ENCODE peak calls at places on chromosomes 6 and 20, in eight cellular contexts. E is tibial artery; A is pancreas; W is left ventricle myocardium inferior; R is CD8-positive, alpha-beta memory T cell; K is effector memory CD4-positive, alpha-beta T cell; O is prostate gland; N is body of pancreas. T is an unnamed sample. For H3K9me3, the result is how much of the 10 kb centered on the place peaks cover.

GRCh38 chr6:42190784-42191183 is 4.0 kb downstream of the GUCA1B start:
- DNase-seq in E (no peak), A (peak), W (no peak), R (no peak), K (no peak), O (no peak), N (peak), T (no peak)

GRCh38 chr20:8326196-8326595 is 194.1 kb downstream of the PLCB1 start:
- DNase-seq in E (no peak), A (no peak), W (no peak), R (no peak), K (no peak), O (no peak), N (no peak), T (no peak)

GRCh38 chr6:85677243-85677956 is 34.7 kb upstream of the SYNCRIP start:
- DNase-seq in E (no peak), A (no peak), W (no peak), R (no peak), K (no peak), O (no peak), N (no peak), T (no peak)

GRCh38 chr6:33117826-33118277 is 42.1 kb downstream of the HLA-DPB1 start:
- DNase-seq in E (no peak), A (no peak), W (no peak), R (no peak), K (no peak), O (no peak), N (no peak), T (no peak)

GRCh38 chr20:23043376-23043775 is 6.1 kb downstream of the THBD start:
- DNase-seq in E (no peak), A (no peak), W (no peak), R (no peak), K (no peak), O (no peak), N (no peak), T (no peak)

GRCh38 chr20:45229264-45230056 is 8.3 kb downstream of the SEMG2 start:
- DNase-seq in E (no peak), A (peak), W (no peak), R (no peak), K (peak), O (no peak), N (peak), T (no peak)

GRCh38 chr6:168713013-168713412 is 272.0 kb downstream of the SMOC2 start:
- DNase-seq in E (no peak), A (no peak), W (no peak), R (no peak), K (no peak), O (no peak), N (no peak), T (no peak)

GRCh38 chr20:17749979-17750721 is 50.4 kb downstream of the BANF2 start:
- DNase-seq in E (peak), A (no peak), W (peak), R (no peak), K (no peak), O (no peak), N (peak), T (no peak)

GRCh38 chr6:129740013-129740412 is 30.0 kb upstream of the ARHGAP18 start:
- DNase-seq in E (no peak), A (no peak), W (no peak), R (no peak), K (no peak), O (no peak), N (no peak), T (no peak)

GRCh38 chr20:48234951-48235350 is 449.7 kb upstream of the SULF2 start:
- DNase-seq in E (no peak), A (no peak), W (no peak), R (no peak), K (no peak), O (no peak), N (no peak), T (no peak)
- H3K9me3 ChIP-seq in E (under half), A (under half), W (under half), R (under half), K (under half), O (under half), N (under half), T (under half)

GRCh38 chr20:55978550-55978949 is 26.8 kb downstream of the CBLN4 start:
- DNase-seq in E (no peak), A (no peak), W (no peak), R (no peak), K (no peak), O (no peak), N (no peak), T (no peak)

GRCh38 chr20:55977723-55978481 is 27.4 kb downstream of the CBLN4 start:
- DNase-seq in E (no peak), A (no peak), W (no peak), R (no peak), K (no peak), O (no peak), N (no peak), T (no peak)

DNA sequence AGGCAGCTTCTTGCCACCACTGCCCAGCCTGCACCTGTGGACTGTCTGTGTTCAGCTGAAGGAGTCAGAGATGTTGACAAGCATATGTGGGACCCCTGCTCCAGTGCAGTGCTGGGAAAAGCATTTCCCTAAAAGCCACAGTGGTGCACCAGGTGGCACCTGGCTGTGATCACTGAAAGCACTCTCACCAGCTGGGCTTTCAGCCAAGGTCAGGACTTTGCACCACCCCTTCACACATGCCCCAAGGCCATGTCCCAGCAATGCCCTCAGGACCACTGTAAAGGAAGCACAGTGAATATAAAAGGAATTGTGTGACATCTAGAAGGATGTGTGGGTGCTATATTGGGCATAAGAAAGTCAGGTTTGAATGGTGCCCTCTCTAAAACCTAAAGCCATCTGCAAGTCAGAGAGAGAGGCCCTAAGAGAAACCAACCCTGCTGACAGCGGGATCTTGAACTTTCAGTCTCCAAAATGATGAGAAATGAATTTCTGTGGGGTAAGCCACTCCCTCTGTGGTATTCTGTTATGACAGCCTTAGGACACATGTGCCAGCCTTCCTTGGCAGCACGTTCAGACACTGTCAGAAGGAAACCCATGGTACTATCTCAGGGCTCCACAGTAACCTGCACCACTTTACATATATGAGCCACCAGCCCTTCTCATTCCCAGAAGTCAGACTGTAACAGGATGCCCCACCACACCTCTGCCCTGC is 30.7 kb downstream of the CBLN4 start:
- DNase-seq in E (no peak), A (peak), W (no peak), R (no peak), K (no peak), O (no peak), N (peak), T (no peak)
- H3K9me3 ChIP-seq in E (under half), A (under half), W (under half), R (under half), K (under half), O (under half), N (under half), T (under half)

GRCh38 chr20:59587570-59587969 is 16.8 kb upstream of the PHACTR3 start:
- DNase-seq in E (no peak), A (no peak), W (no peak), R (no peak), K (no peak), O (no peak), N (no peak), T (no peak)
- H3K9me3 ChIP-seq in E (under half), A (under half), W (under half), R (under half), K (under half), O (under half), N (under half), T (under half)

DNA sequence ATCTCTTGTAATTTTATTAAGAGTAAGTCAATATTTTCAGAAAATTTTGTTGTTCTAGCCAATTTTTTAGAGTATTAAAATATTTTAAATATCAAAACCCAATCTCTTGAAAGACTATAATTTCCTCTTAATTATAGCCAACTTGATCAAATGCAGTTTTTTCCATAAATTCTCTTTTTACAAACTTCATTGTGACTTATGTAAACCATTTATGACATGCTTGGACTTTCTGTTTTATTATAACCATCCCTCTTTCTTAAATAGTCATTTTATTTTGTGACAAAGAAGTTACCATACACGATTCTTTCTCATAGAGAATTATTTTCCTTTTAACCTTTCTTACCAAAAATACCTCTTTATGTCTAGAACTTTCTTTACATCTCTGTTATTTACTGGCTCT is 1075.5 kb downstream of the KHDRBS2 start:
- DNase-seq in E (no peak), A (no peak), W (no peak), R (no peak), K (no peak), O (no peak), N (no peak), T (no peak)
- H3K9me3 ChIP-seq in E (under half), A (under half), W (under half), R (under half), K (under half), O (under half), N (under half), T (under half)

DNA sequence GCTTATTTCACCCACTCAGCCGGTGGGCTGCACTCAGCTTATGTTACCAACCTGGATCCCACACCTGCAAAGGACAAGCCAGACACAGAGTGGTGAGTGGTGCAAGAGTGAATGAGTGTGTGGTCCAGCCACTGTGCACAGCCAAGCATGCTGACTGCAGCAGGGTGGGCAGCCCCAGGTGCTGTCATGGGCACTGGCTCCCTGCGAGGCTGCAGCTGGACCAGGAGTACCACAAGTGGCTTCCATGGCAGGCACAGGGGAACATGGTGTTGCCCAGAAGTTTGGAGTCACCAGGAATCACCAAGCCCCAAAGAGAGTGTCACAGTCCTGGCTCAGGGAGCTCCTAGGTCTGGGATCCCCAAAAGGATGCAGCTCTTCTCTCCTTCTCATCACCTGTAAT is 1093.4 kb downstream of the KHDRBS2 start:
- DNase-seq in E (no peak), A (no peak), W (no peak), R (no peak), K (no peak), O (no peak), N (no peak), T (no peak)
- H3K9me3 ChIP-seq in E (under half), A (under half), W (under half), R (under half), K (under half), O (under half), N (under half), T (under half)

GRCh38 chr20:59742351-59743095 is 138.2 kb downstream of the PHACTR3 start:
- DNase-seq in E (no peak), A (no peak), W (no peak), R (no peak), K (no peak), O (no peak), N (no peak), T (no peak)
- H3K9me3 ChIP-seq in E (under half), A (under half), W (under half), R (under half), K (under half), O (under half), N (under half), T (under half)

DNA sequence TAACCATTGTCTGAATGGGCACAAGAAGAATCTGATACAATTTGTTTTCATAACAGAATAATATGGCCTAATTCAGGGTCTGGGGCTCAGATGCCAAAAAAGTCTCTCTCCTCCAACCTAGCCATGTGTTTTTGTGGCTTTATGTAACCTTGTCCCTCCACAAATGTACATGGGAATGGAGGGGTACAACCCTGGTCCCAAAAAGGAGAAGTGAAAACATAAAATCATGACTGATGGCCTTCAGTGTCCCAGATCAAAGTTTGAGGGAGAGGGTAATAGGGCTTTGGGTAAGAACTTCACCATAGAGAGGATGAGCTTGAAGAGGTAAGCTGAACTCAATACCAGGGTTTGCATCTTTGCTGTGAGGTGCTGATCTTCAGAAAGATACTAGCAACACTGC is 136.3 kb upstream of the BACH2 start:
- DNase-seq in E (no peak), A (no peak), W (no peak), R (no peak), K (no peak), O (no peak), N (no peak), T (no peak)
- H3K9me3 ChIP-seq in E (under half), A (under half), W (under half), R (under half), K (under half), O (under half), N (under half), T (under half)

GRCh38 chr20:1887321-1887720 is 7.9 kb upstream of the SIRPA start:
- DNase-seq in E (no peak), A (no peak), W (no peak), R (no peak), K (no peak), O (no peak), N (no peak), T (no peak)
- H3K9me3 ChIP-seq in E (under half), A (under half), W (under half), R (under half), K (under half), O (under half), N (under half), T (under half)

DNA sequence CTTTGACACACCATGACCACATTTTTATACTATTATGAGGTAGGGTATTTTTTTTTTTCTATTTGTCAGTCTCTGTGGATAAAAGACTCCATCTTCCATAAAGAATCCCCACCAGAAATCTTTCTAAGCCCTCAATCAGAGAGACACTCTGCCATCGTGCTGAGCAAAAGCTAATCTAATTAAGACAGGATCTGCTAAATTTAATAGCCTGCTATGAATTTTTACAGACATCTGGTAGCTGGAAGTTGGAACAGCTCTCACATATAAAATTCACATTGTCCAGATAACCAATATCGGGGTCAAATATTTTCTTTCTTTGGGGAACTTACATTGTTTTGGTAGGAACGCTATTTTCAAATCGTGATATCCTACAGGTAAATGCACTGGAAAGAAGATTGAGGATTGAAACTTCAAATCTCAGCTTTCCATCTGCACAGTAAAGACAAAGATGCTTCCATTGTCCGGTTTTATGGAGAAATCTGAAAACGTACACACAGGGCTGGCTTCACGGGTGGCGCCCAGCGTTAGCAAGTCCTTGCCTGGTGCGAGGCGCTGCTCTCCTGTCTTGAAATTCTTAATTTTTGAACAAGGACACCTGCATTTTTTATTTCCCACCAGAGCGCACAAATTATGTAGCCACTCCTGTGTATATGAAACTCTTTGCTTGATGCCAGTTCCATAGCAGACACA is 573.8 kb upstream of the NOX3 start:
- DNase-seq in E (no peak), A (no peak), W (no peak), R (no peak), K (no peak), O (no peak), N (no peak), T (no peak)
- H3K9me3 ChIP-seq in E (under half), A (under half), W (under half), R (under half), K (under half), O (under half), N (under half), T (under half)

T was measured in T-helper 17 cell.